ENCODE peak calls at places on chromosomes 13 and 19, in seven cellular contexts. T is mammary epithelial cell, Y is HuH-7.5, J is psoas muscle, L is thoracic aorta, D is GM23248, I is pons. N is an unnamed sample.
A peak's percentile ranks its signal among the peaks of the same experiment; 100 is the strongest.

GRCh38 chr19:11041966-11042627 is 47.2 kb upstream of the LDLR start:
- DNase-seq in Y (no peak), T (no peak), J (no peak), I (no peak), L (no peak), D (no peak), N (no peak)

GRCh38 chr13:102291587-102292218 is 110.1 kb downstream of the FGF14 start:
- DNase-seq in J (no peak), T (no peak), D (no peak), I (no peak), Y (no peak), L (no peak), N (no peak)

GRCh38 chr19:10135551-10136334 is 16.0 kb upstream of the EIF3G start:
- DNase-seq in Y (no peak), L (no peak), I (no peak), T (peak; percentile 67), J (no peak), D (no peak), N (no peak)

GRCh38 chr13:73223372-73223781 is 164.6 kb downstream of the KLF5 start:
- DNase-seq in D (no peak), L (no peak), T (peak; percentile 78), J (no peak), I (no peak), Y (no peak), N (no peak)

GRCh38 chr13:59263531-59263930 is 900.2 kb downstream of the DIAPH3 start:
- DNase-seq in Y (no peak), I (no peak), D (no peak), T (no peak), L (no peak), J (no peak), N (no peak)

GRCh38 chr13:28494861-28495585 is at the start of gene FLT1:
- DNase-seq in T (peak; percentile 21), Y (no peak), J (peak; percentile 55), I (no peak), D (peak; percentile 70), L (no peak), N (peak; percentile 89)

GRCh38 chr19:38412491-38412890 is 9.6 kb downstream of the FAM98C start:
- DNase-seq in T (no peak), J (no peak), I (no peak), L (no peak), D (no peak), Y (no peak), N (no peak)

GRCh38 chr13:63208811-63209210 is 1793.2 kb upstream of the PCDH20 start:
- DNase-seq in Y (no peak), J (no peak), D (no peak), I (no peak), T (no peak), L (no peak), N (no peak)

GRCh38 chr19:46828484-46828883 is 22.2 kb downstream of the AP2S1 start:
- DNase-seq in L (no peak), D (peak; percentile 57), I (no peak), Y (no peak), T (no peak), J (no peak), N (no peak)

GRCh38 chr13:95709101-95709500 is 32.2 kb downstream of the DNAJC3 start:
- DNase-seq in I (no peak), D (no peak), Y (no peak), T (no peak), J (no peak), L (no peak), N (no peak)

GRCh38 chr13:29908917-29909755 is 58.7 kb upstream of the UBL3 start:
- DNase-seq in L (no peak), Y (no peak), T (no peak), J (no peak), D (peak; percentile 17), I (no peak), N (no peak)

GRCh38 chr19:30224689-30225606 is 147.2 kb upstream of the ZNF536 start:
- DNase-seq in Y (no peak), T (no peak), I (peak; percentile 46), L (no peak), J (no peak), D (peak; percentile 61), N (no peak)

GRCh38 chr13:113499936-113500335 is 9.4 kb upstream of the DCUN1D2 start:
- DNase-seq in J (no peak), D (peak; percentile 69), T (peak; percentile 3), L (no peak), Y (no peak), I (no peak), N (no peak)

GRCh38 chr19:18479964-18480723 is 41.7 kb downstream of the ELL start:
- DNase-seq in Y (no peak), T (no peak), L (peak; percentile 40), I (no peak), J (peak; percentile 90), D (peak; percentile 83), N (peak; percentile 87)

GRCh38 chr13:49584771-49585182 is 581 bp downstream of the RCBTB1 start:
- DNase-seq in L (no peak), Y (no peak), J (no peak), D (peak; percentile 28), I (peak; percentile 73), T (no peak), N (no peak)

GRCh38 chr13:45623516-45624090 is 8.1 kb upstream of the ERICH6B start:
- DNase-seq in Y (no peak), I (no peak), D (peak; percentile 51), J (no peak), T (no peak), L (no peak), N (no peak)

GRCh38 chr13:95191821-95192220 is 109.4 kb downstream of the ABCC4 start:
- DNase-seq in J (peak; percentile 72), L (no peak), D (peak; percentile 81), T (peak; percentile 31), Y (peak; percentile 23), I (peak; percentile 74), N (peak; percentile 82)

GRCh38 chr19:49997709-49998108 is 27.5 kb downstream of the VRK3 start:
- DNase-seq in Y (peak; percentile 63), T (peak; percentile 16), D (peak; percentile 43), I (no peak), J (no peak), L (no peak), N (no peak)

GRCh38 chr13:22428188-22428828 is 752.5 kb upstream of the SGCG start:
- DNase-seq in D (no peak), J (no peak), T (no peak), L (no peak), Y (no peak), I (no peak), N (peak; percentile 67)

GRCh38 chr19:28297036-28297435 is 915.9 kb downstream of the UQCRFS1 start:
- DNase-seq in Y (no peak), D (peak; percentile 60), L (no peak), T (no peak), I (no peak), J (no peak), N (no peak)

GRCh38 chr19:54653181-54653809 is 9.5 kb upstream of the LILRB4 start:
- DNase-seq in J (no peak), T (no peak), D (peak; percentile 40), I (peak; percentile 34), L (no peak), Y (peak; percentile 36), N (no peak)

N was measured in right cardiac atrium.